ENCODE peak calls at places on chromosome 4, in five cellular contexts. One of them, this sample, is unnamed.

GRCh38 chr4:140952709-140953108 is 180.6 kb downstream of the RNF150 start:
- DNase-seq in central memory CD8-positive, alpha-beta T cell: no peak
- DNase-seq in osteocyte: no peak
- DNase-seq in activated naive CD8-positive, alpha-beta T cell treated with anti-CD3 and anti-CD28 coated beads, Interleukin-2, amount 50 U/mL, for 24 hours: no peak
- DNase-seq in amygdala: no peak
- DNase-seq in this sample: no peak

GRCh38 chr4:38242822-38243384 is 282.7 kb downstream of the PTTG2 start:
- DNase-seq in amygdala: no peak
- DNase-seq in activated naive CD8-positive, alpha-beta T cell treated with anti-CD3 and anti-CD28 coated beads, Interleukin-2, amount 50 U/mL, for 24 hours: no peak
- DNase-seq in central memory CD8-positive, alpha-beta T cell: no peak
- DNase-seq in osteocyte: peak; percentile 30
- DNase-seq in this sample: peak; percentile 8

GRCh38 chr4:89549907-89550306 is 242.3 kb upstream of the GPRIN3 start:
- DNase-seq in activated naive CD8-positive, alpha-beta T cell treated with anti-CD3 and anti-CD28 coated beads, Interleukin-2, amount 50 U/mL, for 24 hours: no peak
- DNase-seq in central memory CD8-positive, alpha-beta T cell: no peak
- DNase-seq in osteocyte: no peak
- DNase-seq in amygdala: no peak
- DNase-seq in this sample: no peak

GRCh38 chr4:168648494-168648893 is 151.6 kb downstream of the PALLD start:
- DNase-seq in osteocyte: no peak
- DNase-seq in central memory CD8-positive, alpha-beta T cell: no peak
- DNase-seq in activated naive CD8-positive, alpha-beta T cell treated with anti-CD3 and anti-CD28 coated beads, Interleukin-2, amount 50 U/mL, for 24 hours: no peak
- DNase-seq in amygdala: no peak
- DNase-seq in this sample: no peak

GRCh38 chr4:48093949-48094550 is 40.0 kb downstream of the TXK start:
- DNase-seq in central memory CD8-positive, alpha-beta T cell: no peak
- DNase-seq in amygdala: no peak
- DNase-seq in osteocyte: no peak
- DNase-seq in activated naive CD8-positive, alpha-beta T cell treated with anti-CD3 and anti-CD28 coated beads, Interleukin-2, amount 50 U/mL, for 24 hours: peak; percentile 42
- DNase-seq in this sample: peak; percentile 71

GRCh38 chr4:104491826-104492771 is 2.6 kb downstream of the CXXC4 start:
- DNase-seq in amygdala: peak; percentile 3
- DNase-seq in osteocyte: no peak
- DNase-seq in central memory CD8-positive, alpha-beta T cell: no peak
- DNase-seq in activated naive CD8-positive, alpha-beta T cell treated with anti-CD3 and anti-CD28 coated beads, Interleukin-2, amount 50 U/mL, for 24 hours: no peak
- DNase-seq in this sample: no peak

GRCh38 chr4:36088542-36088941 is 155.8 kb downstream of the ARAP2 start:
- DNase-seq in osteocyte: no peak
- DNase-seq in amygdala: no peak
- DNase-seq in activated naive CD8-positive, alpha-beta T cell treated with anti-CD3 and anti-CD28 coated beads, Interleukin-2, amount 50 U/mL, for 24 hours: no peak
- DNase-seq in central memory CD8-positive, alpha-beta T cell: no peak
- DNase-seq in this sample: no peak

GRCh38 chr4:3391422-3391821 is 50.3 kb upstream of the HGFAC start:
- DNase-seq in activated naive CD8-positive, alpha-beta T cell treated with anti-CD3 and anti-CD28 coated beads, Interleukin-2, amount 50 U/mL, for 24 hours: no peak
- DNase-seq in central memory CD8-positive, alpha-beta T cell: no peak
- DNase-seq in amygdala: no peak
- DNase-seq in osteocyte: no peak
- DNase-seq in this sample: no peak

GRCh38 chr4:66575024-66575696 is 904.9 kb upstream of the EPHA5 start:
- DNase-seq in central memory CD8-positive, alpha-beta T cell: no peak
- DNase-seq in amygdala: no peak
- DNase-seq in osteocyte: no peak
- DNase-seq in activated naive CD8-positive, alpha-beta T cell treated with anti-CD3 and anti-CD28 coated beads, Interleukin-2, amount 50 U/mL, for 24 hours: no peak
- DNase-seq in this sample: no peak

GRCh38 chr4:170089274-170089742 is 448 bp downstream of the AADAT start:
- DNase-seq in activated naive CD8-positive, alpha-beta T cell treated with anti-CD3 and anti-CD28 coated beads, Interleukin-2, amount 50 U/mL, for 24 hours: no peak
- DNase-seq in osteocyte: no peak
- DNase-seq in central memory CD8-positive, alpha-beta T cell: no peak
- DNase-seq in amygdala: peak; percentile 39
- DNase-seq in this sample: no peak

GRCh38 chr4:72969957-72970356 is 99.6 kb downstream of the COX18 start:
- DNase-seq in central memory CD8-positive, alpha-beta T cell: no peak
- DNase-seq in activated naive CD8-positive, alpha-beta T cell treated with anti-CD3 and anti-CD28 coated beads, Interleukin-2, amount 50 U/mL, for 24 hours: no peak
- DNase-seq in amygdala: no peak
- DNase-seq in osteocyte: no peak
- DNase-seq in this sample: no peak

This sample was measured in stimulated activated CD4-positive, alpha-beta T cell treated with anti-CD3 and anti-CD28 coated beads, Interleukin-15, amount 100 ng/mL, for 24 hours.